ENCODE peak calls at places on chromosomes 5 and 9, in eight cellular contexts. One of them, this sample, is unnamed.

GRCh38 chr9:8874482-8874881 is 1074.9 kb upstream of the DMAC1 start:
- DNase-seq in activated naive CD8-positive, alpha-beta T cell treated with anti-CD3 and anti-CD28 coated beads, Interleukin-2, amount 50 U/mL, for 24 hours: no peak
- DNase-seq in nephron progenitor cell: no peak
- DNase-seq in activated T-cell treated with anti-CD3 and anti-CD28 coated beads for 24 hours: no peak
- DNase-seq in retina: no peak
- DNase-seq in activated effector memory CD4-positive, alpha-beta T cell treated with anti-CD3 and anti-CD28 coated beads, Interleukin-2, amount 50 U/mL, for 16 hours: no peak
- DNase-seq in HTR-8/SVneo: no peak
- DNase-seq in activated gamma-delta T cell treated with Interleukin-2 at 50 U/mL for 16 hours: no peak
- DNase-seq in this sample: no peak

GRCh38 chr5:141100243-141100805 is at the start of gene PCDHB3:
- DNase-seq in activated naive CD8-positive, alpha-beta T cell treated with anti-CD3 and anti-CD28 coated beads, Interleukin-2, amount 50 U/mL, for 24 hours: peak; percentile 37
- DNase-seq in nephron progenitor cell: no peak
- DNase-seq in activated T-cell treated with anti-CD3 and anti-CD28 coated beads for 24 hours: peak; percentile 4
- DNase-seq in retina: peak; percentile 17
- DNase-seq in activated effector memory CD4-positive, alpha-beta T cell treated with anti-CD3 and anti-CD28 coated beads, Interleukin-2, amount 50 U/mL, for 16 hours: peak; percentile 67
- DNase-seq in HTR-8/SVneo: peak; percentile 78
- DNase-seq in activated gamma-delta T cell treated with Interleukin-2 at 50 U/mL for 16 hours: no peak
- DNase-seq in this sample: no peak

GRCh38 chr5:135386886-135387628 is 12.0 kb downstream of the MACROH2A1 start:
- DNase-seq in activated naive CD8-positive, alpha-beta T cell treated with anti-CD3 and anti-CD28 coated beads, Interleukin-2, amount 50 U/mL, for 24 hours: no peak
- DNase-seq in nephron progenitor cell: no peak
- DNase-seq in activated T-cell treated with anti-CD3 and anti-CD28 coated beads for 24 hours: no peak
- DNase-seq in retina: no peak
- DNase-seq in activated effector memory CD4-positive, alpha-beta T cell treated with anti-CD3 and anti-CD28 coated beads, Interleukin-2, amount 50 U/mL, for 16 hours: no peak
- DNase-seq in HTR-8/SVneo: peak; percentile 59
- DNase-seq in activated gamma-delta T cell treated with Interleukin-2 at 50 U/mL for 16 hours: no peak
- DNase-seq in this sample: peak; percentile 91

GRCh38 chr9:136255896-136256890 is 10.6 kb upstream of the QSOX2 start:
- DNase-seq in activated naive CD8-positive, alpha-beta T cell treated with anti-CD3 and anti-CD28 coated beads, Interleukin-2, amount 50 U/mL, for 24 hours: no peak
- DNase-seq in nephron progenitor cell: no peak
- DNase-seq in activated T-cell treated with anti-CD3 and anti-CD28 coated beads for 24 hours: no peak
- DNase-seq in retina: no peak
- DNase-seq in activated effector memory CD4-positive, alpha-beta T cell treated with anti-CD3 and anti-CD28 coated beads, Interleukin-2, amount 50 U/mL, for 16 hours: no peak
- DNase-seq in HTR-8/SVneo: no peak
- DNase-seq in activated gamma-delta T cell treated with Interleukin-2 at 50 U/mL for 16 hours: no peak
- DNase-seq in this sample: no peak

GRCh38 chr5:10111575-10111974 is 138.1 kb downstream of the ATPSCKMT start:
- DNase-seq in activated naive CD8-positive, alpha-beta T cell treated with anti-CD3 and anti-CD28 coated beads, Interleukin-2, amount 50 U/mL, for 24 hours: no peak
- DNase-seq in nephron progenitor cell: peak; percentile 20
- DNase-seq in activated T-cell treated with anti-CD3 and anti-CD28 coated beads for 24 hours: no peak
- DNase-seq in retina: peak; percentile 43
- DNase-seq in activated effector memory CD4-positive, alpha-beta T cell treated with anti-CD3 and anti-CD28 coated beads, Interleukin-2, amount 50 U/mL, for 16 hours: no peak
- DNase-seq in HTR-8/SVneo: peak; percentile 77
- DNase-seq in activated gamma-delta T cell treated with Interleukin-2 at 50 U/mL for 16 hours: no peak
- DNase-seq in this sample: peak; percentile 38

GRCh38 chr9:133773889-133774655 is 35.9 kb upstream of the SARDH start:
- DNase-seq in activated naive CD8-positive, alpha-beta T cell treated with anti-CD3 and anti-CD28 coated beads, Interleukin-2, amount 50 U/mL, for 24 hours: no peak
- DNase-seq in nephron progenitor cell: no peak
- DNase-seq in activated T-cell treated with anti-CD3 and anti-CD28 coated beads for 24 hours: no peak
- DNase-seq in retina: no peak
- DNase-seq in activated effector memory CD4-positive, alpha-beta T cell treated with anti-CD3 and anti-CD28 coated beads, Interleukin-2, amount 50 U/mL, for 16 hours: no peak
- DNase-seq in HTR-8/SVneo: no peak
- DNase-seq in activated gamma-delta T cell treated with Interleukin-2 at 50 U/mL for 16 hours: no peak
- DNase-seq in this sample: no peak

GRCh38 chr9:133304477-133305377 is 29.7 kb upstream of the ABO start:
- DNase-seq in activated naive CD8-positive, alpha-beta T cell treated with anti-CD3 and anti-CD28 coated beads, Interleukin-2, amount 50 U/mL, for 24 hours: no peak
- DNase-seq in nephron progenitor cell: no peak
- DNase-seq in activated T-cell treated with anti-CD3 and anti-CD28 coated beads for 24 hours: no peak
- DNase-seq in retina: no peak
- DNase-seq in activated effector memory CD4-positive, alpha-beta T cell treated with anti-CD3 and anti-CD28 coated beads, Interleukin-2, amount 50 U/mL, for 16 hours: peak; percentile 54
- DNase-seq in HTR-8/SVneo: no peak
- DNase-seq in activated gamma-delta T cell treated with Interleukin-2 at 50 U/mL for 16 hours: no peak
- DNase-seq in this sample: no peak

GRCh38 chr9:133713211-133713959 is 24.8 kb downstream of the SARDH start:
- DNase-seq in activated naive CD8-positive, alpha-beta T cell treated with anti-CD3 and anti-CD28 coated beads, Interleukin-2, amount 50 U/mL, for 24 hours: no peak
- DNase-seq in nephron progenitor cell: peak; percentile 56
- DNase-seq in activated T-cell treated with anti-CD3 and anti-CD28 coated beads for 24 hours: no peak
- DNase-seq in retina: peak; percentile 25
- DNase-seq in activated effector memory CD4-positive, alpha-beta T cell treated with anti-CD3 and anti-CD28 coated beads, Interleukin-2, amount 50 U/mL, for 16 hours: no peak
- DNase-seq in HTR-8/SVneo: no peak
- DNase-seq in activated gamma-delta T cell treated with Interleukin-2 at 50 U/mL for 16 hours: no peak
- DNase-seq in this sample: no peak

GRCh38 chr9:105959491-105959890 is 265.1 kb downstream of the TMEM38B start:
- DNase-seq in activated naive CD8-positive, alpha-beta T cell treated with anti-CD3 and anti-CD28 coated beads, Interleukin-2, amount 50 U/mL, for 24 hours: no peak
- DNase-seq in nephron progenitor cell: no peak
- DNase-seq in activated T-cell treated with anti-CD3 and anti-CD28 coated beads for 24 hours: no peak
- DNase-seq in retina: no peak
- DNase-seq in activated effector memory CD4-positive, alpha-beta T cell treated with anti-CD3 and anti-CD28 coated beads, Interleukin-2, amount 50 U/mL, for 16 hours: no peak
- DNase-seq in HTR-8/SVneo: no peak
- DNase-seq in activated gamma-delta T cell treated with Interleukin-2 at 50 U/mL for 16 hours: no peak
- DNase-seq in this sample: no peak

GRCh38 chr5:132268698-132269551 is 11.4 kb downstream of the PDLIM4 start:
- DNase-seq in activated naive CD8-positive, alpha-beta T cell treated with anti-CD3 and anti-CD28 coated beads, Interleukin-2, amount 50 U/mL, for 24 hours: no peak
- DNase-seq in nephron progenitor cell: peak; percentile 66
- DNase-seq in activated T-cell treated with anti-CD3 and anti-CD28 coated beads for 24 hours: no peak
- DNase-seq in retina: peak; percentile 84
- DNase-seq in activated effector memory CD4-positive, alpha-beta T cell treated with anti-CD3 and anti-CD28 coated beads, Interleukin-2, amount 50 U/mL, for 16 hours: no peak
- DNase-seq in HTR-8/SVneo: no peak
- DNase-seq in activated gamma-delta T cell treated with Interleukin-2 at 50 U/mL for 16 hours: no peak
- DNase-seq in this sample: no peak

GRCh38 chr5:67089200-67089725 is 107.3 kb downstream of the CD180 start:
- DNase-seq in activated naive CD8-positive, alpha-beta T cell treated with anti-CD3 and anti-CD28 coated beads, Interleukin-2, amount 50 U/mL, for 24 hours: no peak
- DNase-seq in nephron progenitor cell: no peak
- DNase-seq in activated T-cell treated with anti-CD3 and anti-CD28 coated beads for 24 hours: no peak
- DNase-seq in retina: peak; percentile 86
- DNase-seq in activated effector memory CD4-positive, alpha-beta T cell treated with anti-CD3 and anti-CD28 coated beads, Interleukin-2, amount 50 U/mL, for 16 hours: no peak
- DNase-seq in HTR-8/SVneo: no peak
- DNase-seq in activated gamma-delta T cell treated with Interleukin-2 at 50 U/mL for 16 hours: no peak
- DNase-seq in this sample: no peak

GRCh38 chr5:156582193-156582598 is 255.2 kb downstream of the SGCD start:
- DNase-seq in activated naive CD8-positive, alpha-beta T cell treated with anti-CD3 and anti-CD28 coated beads, Interleukin-2, amount 50 U/mL, for 24 hours: no peak
- DNase-seq in nephron progenitor cell: no peak
- DNase-seq in activated T-cell treated with anti-CD3 and anti-CD28 coated beads for 24 hours: no peak
- DNase-seq in retina: no peak
- DNase-seq in activated effector memory CD4-positive, alpha-beta T cell treated with anti-CD3 and anti-CD28 coated beads, Interleukin-2, amount 50 U/mL, for 16 hours: no peak
- DNase-seq in HTR-8/SVneo: no peak
- DNase-seq in activated gamma-delta T cell treated with Interleukin-2 at 50 U/mL for 16 hours: no peak
- DNase-seq in this sample: no peak

This sample was measured in HS-5.